ENCODE peak calls at places on chromosome 15, in nine cellular contexts. V, L, Z, D, K, H, B, M and Y are unnamed samples.

GRCh38 chr15:63600001-63600645 is 2.9 kb downstream of the FBXL22 start:
- DNase-seq in L (peak; percentile 42), D (no peak), Z (no peak), V (no peak), H (peak; percentile 35), B (no peak), K (no peak), M (no peak), Y (peak; percentile 4)

GRCh38 chr15:31262143-31262530 is 64.5 kb upstream of the KLF13 start:
- DNase-seq in D (no peak), K (peak; percentile 75), V (no peak), L (no peak), Z (no peak), H (no peak), M (no peak), B (no peak), Y (no peak)

GRCh38 chr15:67193223-67194009 is 61.0 kb downstream of the AAGAB start:
- DNase-seq in D (no peak), Z (no peak), B (no peak), L (no peak), K (no peak), V (no peak), H (no peak), M (no peak), Y (no peak)

GRCh38 chr15:70248116-70249025 is 150.7 kb upstream of the TLE3 start:
- DNase-seq in B (no peak), Z (no peak), L (no peak), H (peak; percentile 29), D (no peak), V (no peak), K (no peak), M (no peak), Y (no peak)

GRCh38 chr15:99450896-99451358 is 114.9 kb upstream of the MEF2A start:
- DNase-seq in H (no peak), B (peak; percentile 38), L (no peak), D (peak; percentile 22), K (peak; percentile 71), V (peak; percentile 53), M (peak; percentile 78), Z (peak; percentile 91), Y (peak; percentile 18)

GRCh38 chr15:65044724-65045481 is at the start of gene SLC51B:
- DNase-seq in K (no peak), M (peak; percentile 88), H (no peak), B (no peak), L (no peak), V (no peak), Z (peak; percentile 57), D (no peak), Y (no peak)

GRCh38 chr15:90774731-90775521 is 57.8 kb downstream of the BLM start:
- DNase-seq in V (no peak), B (no peak), M (no peak), H (peak; percentile 74), Z (no peak), L (peak; percentile 67), D (no peak), K (no peak), Y (no peak)

GRCh38 chr15:69824075-69824876 is 273.4 kb downstream of the TLE3 start:
- DNase-seq in B (no peak), Z (no peak), H (no peak), M (no peak), V (no peak), K (no peak), L (no peak), D (no peak), Y (no peak)

GRCh38 chr15:33125883-33126535 is 68.5 kb downstream of the FMN1 start:
- DNase-seq in B (no peak), M (no peak), Z (no peak), H (no peak), V (no peak), L (no peak), D (no peak), K (no peak), Y (peak; percentile 1)

GRCh38 chr15:72118400-72118978 is at the start of gene SENP8:
- DNase-seq in K (no peak), Z (no peak), D (no peak), M (no peak), L (peak; percentile 87), H (no peak), V (no peak), B (no peak), Y (no peak)

GRCh38 chr15:81480645-81481053 is 106.6 kb upstream of the TMC3 start:
- DNase-seq in L (peak; percentile 48), K (no peak), V (peak; percentile 57), B (no peak), D (no peak), Z (peak; percentile 70), M (peak; percentile 79), H (peak; percentile 54), Y (peak; percentile 14)

GRCh38 chr15:74613089-74613952 is 2.3 kb upstream of the CLK3 start:
- DNase-seq in Z (no peak), H (no peak), B (no peak), K (no peak), M (no peak), D (no peak), V (no peak), L (no peak), Y (no peak)